ENCODE peak calls at places on chromosome 2, in seven cellular contexts. Q is SK-N-SH, G is nucleus accumbens, T is T follicular helper cell, Z is neural progenitor cell, N is AG04449, O is ureter. U is an unnamed sample.

GRCh38 chr2:138572318-138572717 is 70.7 kb downstream of the SPOPL start:
- DNase-seq in G (no peak), Q (no peak), Z (no peak), T (no peak), O (no peak), N (no peak), U (no peak)

GRCh38 chr2:1887915-1888314 is 143.6 kb upstream of the PXDN start:
- DNase-seq in N (no peak), T (no peak), Q (no peak), Z (peak), O (no peak), G (no peak), U (no peak)

GRCh38 chr2:10424051-10424450 is 24.1 kb downstream of the ODC1 start:
- DNase-seq in O (no peak), T (no peak), G (no peak), Q (no peak), N (peak), Z (peak), U (no peak)

GRCh38 chr2:241701405-241702154 is at the start of gene ING5:
- DNase-seq in G (peak), T (peak), Z (peak), N (peak), O (peak), Q (peak), U (peak)

GRCh38 chr2:10922307-10923006 is 10.7 kb downstream of the KCNF1 start:
- DNase-seq in G (no peak), Q (no peak), N (no peak), O (no peak), T (no peak), Z (no peak), U (no peak)

GRCh38 chr2:151637284-151637781 is 96.9 kb downstream of the NEB start:
- DNase-seq in T (peak), G (no peak), Z (no peak), Q (no peak), O (no peak), N (no peak), U (no peak)

GRCh38 chr2:103959174-103960125 is 894.5 kb upstream of the POU3F3 start:
- DNase-seq in T (no peak), Z (peak), G (peak), Q (peak), O (no peak), N (no peak), U (no peak)

GRCh38 chr2:45128580-45128997 is 119.3 kb upstream of the SIX2 start:
- DNase-seq in Z (no peak), O (peak), T (no peak), G (no peak), Q (peak), N (peak), U (peak)

GRCh38 chr2:11781624-11782023 is 35.2 kb downstream of the LPIN1 start:
- DNase-seq in T (no peak), Q (no peak), N (no peak), G (no peak), Z (no peak), O (no peak), U (no peak)